ENCODE peak calls at places on chromosome 3, in nine cellular contexts. V, E, Q, U, D, S, J, I and G are unnamed samples.

GRCh38 chr3:121595765-121596406 is 2.7 kb downstream of the FBXO40 start:
- DNase-seq in U (no peak), V (peak; percentile 44), S (no peak), D (no peak), E (no peak), J (no peak), Q (no peak), I (no peak), G (no peak)

GRCh38 chr3:159897331-159898075 is 91.1 kb upstream of the IL12A start:
- DNase-seq in S (peak; percentile 81), D (peak; percentile 83), I (no peak), Q (no peak), J (peak; percentile 21), E (no peak), V (no peak), U (no peak), G (no peak)

GRCh38 chr3:128697336-128697735 is 28.6 kb upstream of the RAB7A start:
- DNase-seq in I (no peak), V (no peak), U (no peak), S (no peak), D (no peak), E (no peak), J (no peak), Q (no peak), G (no peak)

GRCh38 chr3:168029705-168030104 is 66.0 kb downstream of the GOLIM4 start:
- DNase-seq in V (no peak), E (no peak), I (no peak), S (no peak), Q (no peak), U (no peak), J (no peak), D (no peak), G (no peak)

GRCh38 chr3:156160653-156161052 is 40.3 kb downstream of the KCNAB1 start:
- DNase-seq in J (no peak), Q (no peak), U (no peak), V (no peak), E (no peak), S (no peak), D (no peak), I (no peak), G (no peak)

GRCh38 chr3:184567924-184568590 is 6.5 kb downstream of the EPHB3 start:
- DNase-seq in Q (no peak), J (no peak), I (no peak), U (no peak), S (no peak), E (no peak), D (no peak), V (no peak), G (no peak)

GRCh38 chr3:109933576-109933975 is 596.2 kb upstream of the DPPA4 start:
- DNase-seq in S (no peak), E (no peak), D (no peak), J (no peak), U (no peak), Q (no peak), I (no peak), V (no peak), G (no peak)

GRCh38 chr3:14598143-14598569 is 53.4 kb upstream of the CCDC174 start:
- DNase-seq in S (peak; percentile 39), U (no peak), E (peak; percentile 13), D (peak; percentile 43), I (peak; percentile 13), Q (no peak), J (peak; percentile 85), V (no peak), G (peak; percentile 65)

GRCh38 chr3:104168386-104168785 is 1198.3 kb upstream of the ALCAM start:
- DNase-seq in I (no peak), V (no peak), Q (no peak), D (no peak), J (no peak), E (no peak), U (no peak), S (no peak), G (no peak)

GRCh38 chr3:150312018-150312657 is 96.0 kb upstream of the TSC22D2 start:
- DNase-seq in J (no peak), Q (no peak), S (no peak), D (no peak), V (no peak), U (no peak), E (no peak), I (no peak), G (no peak)
- TF ChIP-seq CTCF in J (peak; percentile 17), Q (no peak), S (no peak), D (no peak), V (no peak), U (no peak), E (no peak), I (no peak), G (no peak)

DNA sequence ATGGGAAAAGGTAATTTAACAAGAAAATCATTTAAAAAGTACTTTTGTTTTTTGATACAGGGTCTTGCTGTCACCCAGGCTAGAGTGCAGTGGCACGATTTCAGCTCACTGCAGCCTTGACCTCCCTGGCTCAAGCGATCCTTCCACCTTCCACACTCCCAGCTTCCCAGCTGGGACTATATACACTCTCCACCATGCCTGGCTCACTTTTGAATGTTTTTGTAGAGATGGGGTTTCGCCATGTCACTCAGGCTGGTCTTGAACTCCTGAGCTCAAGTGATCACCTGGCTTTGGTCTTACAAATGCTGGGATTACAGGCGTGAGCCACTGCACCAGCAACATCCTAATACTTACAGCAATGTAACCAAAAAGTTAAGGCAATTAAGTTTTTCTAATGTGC is 3.5 kb upstream of the ZBTB11 start:
- DNase-seq in S (no peak), Q (no peak), U (no peak), V (no peak), I (no peak), J (no peak), D (no peak), E (no peak), G (no peak)
- H3K4me3 ChIP-seq in S (no peak overlapping the region), Q (no peak overlapping the region), U (no peak overlapping the region), V (no peak overlapping the region), I (no peak overlapping the region), J (no peak overlapping the region), D (no peak overlapping the region), E (no peak overlapping the region), G (no peak overlapping the region)

DNA sequence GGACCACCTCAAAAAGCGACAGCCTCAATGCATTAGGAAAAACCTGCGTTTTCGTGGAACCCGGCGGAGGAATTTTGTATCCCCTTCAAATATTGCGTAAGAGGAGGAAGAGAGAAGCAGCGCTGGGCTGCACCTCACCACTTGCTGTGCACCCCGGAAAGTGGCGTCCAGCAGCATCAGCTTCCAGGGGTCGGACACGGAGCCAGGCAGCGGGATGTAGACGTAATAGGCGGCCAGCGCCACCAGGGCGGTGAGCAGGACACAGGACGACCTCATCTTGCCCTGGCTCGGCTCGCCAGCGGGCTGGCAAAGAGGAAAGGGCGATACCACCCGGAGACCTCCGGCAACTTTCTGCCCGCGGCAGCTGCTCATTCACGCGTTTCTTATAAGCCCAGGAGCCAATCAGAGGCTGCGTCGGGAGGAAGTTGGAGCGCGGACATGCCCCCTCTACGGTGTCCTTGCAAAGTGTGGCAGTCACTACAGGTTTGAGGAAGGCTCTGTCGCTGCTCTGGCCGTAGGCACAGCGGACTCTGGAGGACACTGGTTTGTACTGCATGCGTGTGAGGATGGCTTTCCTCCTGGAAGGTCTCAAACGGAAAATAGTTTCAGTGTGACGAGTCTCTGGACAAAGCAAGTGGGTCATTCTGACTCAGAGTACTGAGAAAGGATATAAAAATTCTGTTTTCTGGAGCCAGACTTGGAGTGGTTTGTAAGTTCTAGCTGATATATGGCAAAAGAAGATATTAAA is at the start of gene NCEH1:
- DNase-seq in U (peak; percentile 93), V (peak; percentile 94), D (peak; percentile 99), S (peak; percentile 99), J (peak; percentile 85), Q (peak; percentile 87), I (peak; percentile 96), E (peak; percentile 91), G (peak; percentile 97)
- TF ChIP-seq CTCF in U (peak; percentile 92), V (peak; percentile 83), D (peak; percentile 86), S (peak; percentile 93), J (peak; percentile 79), Q (peak; percentile 60), I (peak; percentile 87), E (peak; percentile 69), G (peak; percentile 87)

DNA sequence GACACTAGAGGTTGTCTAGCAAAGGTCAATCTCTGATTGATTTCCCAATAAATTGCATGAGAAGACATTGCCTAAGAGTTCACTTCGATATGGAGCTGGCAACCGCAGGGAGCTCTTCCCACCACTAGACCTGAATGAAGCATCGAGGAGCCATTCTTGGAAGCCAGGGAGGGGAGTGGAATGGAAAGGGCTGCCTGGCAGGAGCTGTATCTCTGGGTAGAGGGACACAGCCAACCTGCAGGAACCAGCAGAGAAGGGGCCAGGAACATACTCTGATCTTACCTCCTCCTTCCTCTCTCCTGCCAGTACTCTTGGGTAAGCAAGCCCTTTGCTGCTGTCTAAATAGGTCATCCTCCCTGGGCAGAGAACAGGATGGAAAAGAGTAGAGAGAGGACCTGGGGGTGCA is 156.9 kb upstream of the TSC22D2 start:
- DNase-seq in I (no peak), U (no peak), D (no peak), J (no peak), E (no peak), S (no peak), V (no peak), Q (no peak), G (no peak)
- H3K4me3 ChIP-seq in I (no peak overlapping the region), U (no peak overlapping the region), D (no peak overlapping the region), J (no peak overlapping the region), E (no peak overlapping the region), S (no peak overlapping the region), V (no peak overlapping the region), Q (no peak overlapping the region), G (no peak overlapping the region)

GRCh38 chr3:98986073-98986472 is 84.6 kb upstream of the DCBLD2 start:
- DNase-seq in D (peak; percentile 97), U (no peak), S (peak; percentile 97), Q (no peak), I (no peak), J (no peak), E (peak; percentile 91), V (peak; percentile 30), G (peak; percentile 91)

GRCh38 chr3:98990657-98991056 is 89.2 kb upstream of the DCBLD2 start:
- DNase-seq in Q (no peak), J (no peak), D (no peak), S (no peak), V (no peak), U (no peak), E (no peak), I (no peak), G (no peak)

GRCh38 chr3:98985406-98985805 is 83.9 kb upstream of the DCBLD2 start:
- DNase-seq in S (no peak), D (peak; percentile 56), V (no peak), J (no peak), U (no peak), I (no peak), Q (no peak), E (no peak), G (peak; percentile 70)

GRCh38 chr3:98994128-98994762 is 92.8 kb upstream of the DCBLD2 start:
- DNase-seq in U (no peak), V (no peak), D (peak; percentile 82), Q (no peak), I (no peak), E (peak; percentile 49), J (peak; percentile 24), S (peak; percentile 81), G (peak; percentile 65)

DNA sequence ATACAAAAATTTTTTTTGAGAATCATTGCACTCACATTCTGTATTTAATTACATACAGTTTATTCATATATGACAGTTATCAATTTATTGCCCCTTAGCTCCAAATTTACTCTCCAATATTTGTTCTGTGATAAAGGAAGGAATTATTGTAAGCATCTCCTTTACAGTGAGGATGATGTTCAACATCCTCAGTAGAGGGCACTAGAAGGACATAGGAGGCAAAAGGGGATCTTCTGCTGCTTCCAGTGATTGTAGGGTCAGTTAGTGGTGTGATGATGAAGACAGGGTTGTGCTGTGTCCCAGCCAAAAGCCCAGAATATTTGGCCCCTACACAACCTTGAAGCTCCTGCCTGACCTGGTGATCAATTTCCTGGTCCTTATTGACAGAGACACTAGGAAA is 89.9 kb upstream of the DCBLD2 start:
- DNase-seq in J (no peak), V (no peak), E (no peak), I (no peak), S (no peak), U (no peak), D (no peak), Q (no peak), G (no peak)
- TF ChIP-seq CTCF in J (peak; percentile 27), V (no peak), E (no peak), I (no peak), S (peak; percentile 25), U (no peak), D (peak; percentile 28), Q (no peak), G (no peak)